ENCODE peak calls at places on chromosomes 7 and 10, in five cellular contexts. V is MM.1S, C is GM23248, T is HCT116, E is SK-N-SH. R is an unnamed sample.

GRCh38 chr10:15863733-15864132 is 3.4 kb upstream of the MINDY3 start:
- DNase-seq in V (no peak), C (no peak), T (no peak), E (no peak), R (no peak)

GRCh38 chr7:22296265-22296566 is 60.7 kb downstream of the RAPGEF5 start:
- DNase-seq in V (no peak), C (no peak), T (no peak), E (no peak), R (no peak)

GRCh38 chr7:42691030-42691639 is 220.7 kb downstream of the C7orf25 start:
- DNase-seq in V (peak; percentile 45), C (peak; percentile 74), T (peak; percentile 10), E (peak; percentile 17), R (peak; percentile 79)

GRCh38 chr7:12423995-12424745 is 20.5 kb upstream of the VWDE start:
- DNase-seq in V (no peak), C (no peak), T (no peak), E (no peak), R (no peak)

GRCh38 chr10:109912335-109913282 is 10.7 kb downstream of the XPNPEP1 start:
- DNase-seq in V (no peak), C (peak; percentile 56), T (no peak), E (no peak), R (no peak)

GRCh38 chr10:68086011-68086410 is 10.9 kb upstream of the HERC4 start:
- DNase-seq in V (no peak), C (peak; percentile 46), T (no peak), E (no peak), R (no peak)

GRCh38 chr7:158994687-158995086 is 138.3 kb downstream of the DYNC2I1 start:
- DNase-seq in V (no peak), C (no peak), T (no peak), E (no peak), R (no peak)

GRCh38 chr10:78336402-78336791 is 302.7 kb downstream of the RPS24 start:
- DNase-seq in V (no peak), C (peak; percentile 98), T (no peak), E (no peak), R (no peak)

GRCh38 chr10:29386347-29386999 is 97.6 kb downstream of the LYZL1 start:
- DNase-seq in V (peak; percentile 45), C (peak; percentile 58), T (no peak), E (peak; percentile 56), R (peak; percentile 62)

GRCh38 chr10:33235271-33235884 is 99.1 kb downstream of the NRP1 start:
- DNase-seq in V (no peak), C (no peak), T (no peak), E (peak; percentile 21), R (no peak)

GRCh38 chr7:12322903-12323300 is 80.8 kb downstream of the VWDE start:
- DNase-seq in V (no peak), C (peak; percentile 9), T (no peak), E (no peak), R (no peak)

GRCh38 chr7:22597845-22598244 is 97.9 kb upstream of the STEAP1B start:
- DNase-seq in V (no peak), C (peak; percentile 88), T (no peak), E (no peak), R (no peak)

GRCh38 chr10:3683560-3683959 is 101.4 kb downstream of the KLF6 start:
- DNase-seq in V (no peak), C (no peak), T (no peak), E (no peak), R (no peak)

GRCh38 chr10:80477813-80478212 is 23.7 kb downstream of the TSPAN14 start:
- DNase-seq in V (no peak), C (peak; percentile 86), T (peak; percentile 69), E (no peak), R (no peak)

GRCh38 chr7:95863623-95864022 is 91.3 kb downstream of the DYNC1I1 start:
- DNase-seq in V (no peak), C (peak; percentile 20), T (no peak), E (no peak), R (no peak)

GRCh38 chr7:43612128-43612527 is 29.2 kb downstream of the STK17A start:
- DNase-seq in V (no peak), C (peak; percentile 55), T (no peak), E (no peak), R (no peak)

GRCh38 chr10:101258179-101258885 is 29.1 kb upstream of the LBX1 start:
- DNase-seq in V (peak; percentile 60), C (no peak), T (peak; percentile 89), E (no peak), R (no peak)

GRCh38 chr7:139984642-139985539 is 77.9 kb downstream of the PARP12 start:
- DNase-seq in V (no peak), C (no peak), T (no peak), E (no peak), R (no peak)

GRCh38 chr7:134845461-134845860 is 66.0 kb downstream of the CALD1 start:
- DNase-seq in V (peak; percentile 61), C (no peak), T (peak; percentile 38), E (no peak), R (no peak)

GRCh38 chr10:125157473-125157865 is 2.9 kb downstream of the CTBP2 start:
- DNase-seq in V (no peak), C (peak; percentile 33), T (no peak), E (no peak), R (no peak)

GRCh38 chr10:83965473-83965872 is 173.8 kb upstream of the GHITM start:
- DNase-seq in V (no peak), C (no peak), T (no peak), E (no peak), R (peak; percentile 58)

GRCh38 chr7:98414205-98414900 is 13.5 kb upstream of the BAIAP2L1 start:
- DNase-seq in V (no peak), C (no peak), T (no peak), E (no peak), R (no peak)

GRCh38 chr7:148436135-148436534 is 154.4 kb upstream of the C7orf33 start:
- DNase-seq in V (no peak), C (no peak), T (no peak), E (no peak), R (no peak)

GRCh38 chr7:130365093-130365492 is 15.2 kb upstream of the CPA1 start:
- DNase-seq in V (no peak), C (no peak), T (no peak), E (no peak), R (no peak)

GRCh38 chr7:148540041-148540738 is 50.4 kb upstream of the C7orf33 start:
- DNase-seq in V (no peak), C (peak; percentile 85), T (peak; percentile 4), E (peak; percentile 16), R (peak; percentile 23)

GRCh38 chr7:20276705-20277472 is 53.8 kb upstream of the ITGB8 start:
- DNase-seq in V (no peak), C (no peak), T (no peak), E (no peak), R (no peak)

GRCh38 chr10:98323221-98324164 is 55.5 kb upstream of the LOXL4 start:
- DNase-seq in V (no peak), C (peak; percentile 98), T (peak; percentile 83), E (no peak), R (no peak)

GRCh38 chr7:1283941-1284742 is 51.5 kb downstream of the UNCX start:
- DNase-seq in V (no peak), C (no peak), T (no peak), E (no peak), R (no peak)

GRCh38 chr10:125060851-125061556 is 99.4 kb downstream of the CTBP2 start:
- DNase-seq in V (no peak), C (peak; percentile 92), T (peak; percentile 40), E (peak; percentile 86), R (peak; percentile 84)

GRCh38 chr10:22611425-22612111 is 102.8 kb downstream of the PIP4K2A start:
- DNase-seq in V (peak; percentile 61), C (no peak), T (no peak), E (no peak), R (no peak)

GRCh38 chr7:29019896-29020295 is 61.8 kb upstream of the TRIL start:
- DNase-seq in V (no peak), C (no peak), T (no peak), E (peak; percentile 25), R (no peak)

GRCh38 chr7:28106316-28106957 is 74.2 kb downstream of the JAZF1 start:
- DNase-seq in V (no peak), C (no peak), T (no peak), E (no peak), R (no peak)

GRCh38 chr7:73985737-73986141 is 42.2 kb upstream of the ELN start:
- DNase-seq in V (no peak), C (no peak), T (no peak), E (peak; percentile 64), R (no peak)

GRCh38 chr10:129580010-129580409 is 113.0 kb downstream of the MGMT start:
- DNase-seq in V (no peak), C (no peak), T (no peak), E (no peak), R (peak; percentile 28)

GRCh38 chr10:129583831-129584230 is 116.8 kb downstream of the MGMT start:
- DNase-seq in V (no peak), C (no peak), T (no peak), E (no peak), R (no peak)

GRCh38 chr10:129581836-129582235 is 114.8 kb downstream of the MGMT start:
- DNase-seq in V (no peak), C (no peak), T (no peak), E (no peak), R (no peak)

GRCh38 chr10:129580897-129581296 is 113.9 kb downstream of the MGMT start:
- DNase-seq in V (no peak), C (no peak), T (no peak), E (no peak), R (no peak)

DNA sequence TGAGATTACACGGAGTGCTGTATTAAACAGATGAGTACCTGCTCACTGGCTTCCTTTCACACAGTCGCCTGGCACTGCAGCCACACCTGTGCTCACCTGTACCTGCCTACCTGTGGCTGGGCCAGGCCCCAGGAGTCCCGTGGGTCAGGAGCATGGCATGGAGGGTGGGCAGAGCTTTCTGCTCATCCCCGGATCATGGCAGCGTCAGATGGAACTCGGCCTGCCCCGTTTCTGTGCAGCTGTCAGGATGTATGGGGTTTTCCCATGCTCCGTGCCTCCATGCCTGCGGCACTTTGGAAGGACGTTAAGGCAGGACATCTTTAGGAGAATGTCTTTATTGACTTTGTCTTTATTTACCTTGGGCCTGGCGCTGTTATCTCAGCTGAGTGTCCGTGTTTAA is 112.2 kb downstream of the MGMT start:
- DNase-seq in V (no peak), C (no peak), T (no peak), E (no peak), R (no peak)
- H3K9ac ChIP-seq in V (no peak overlapping the region), C (no peak overlapping the region), T (no peak overlapping the region), E (no peak overlapping the region), R (no peak overlapping the region)

GRCh38 chr10:129523031-129523722 is 56.1 kb downstream of the MGMT start:
- DNase-seq in V (no peak), C (no peak), T (no peak), E (no peak), R (no peak)
- TF ChIP-seq EZH2phosphoT487 in V (no peak), C (no peak), T (no peak), E (no peak), R (no peak)

DNA sequence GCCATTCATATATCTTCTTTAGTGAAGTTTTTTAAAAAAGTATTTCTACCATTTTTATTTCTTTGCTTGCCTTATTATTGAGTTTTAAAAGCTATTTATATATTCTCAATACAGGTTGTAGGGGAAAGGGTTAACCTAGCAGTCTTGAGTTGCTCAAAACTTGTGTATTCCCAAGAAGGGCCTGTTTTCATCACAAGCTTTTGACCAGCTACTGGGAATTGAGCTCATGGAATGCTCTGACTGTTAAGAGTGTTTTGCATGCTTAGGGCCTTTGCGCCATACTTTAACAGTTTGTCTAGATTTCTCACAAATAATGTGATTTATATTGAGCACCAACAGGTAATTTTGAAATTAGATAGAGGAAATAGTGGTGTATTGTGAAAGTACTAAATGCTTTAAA is 72.0 kb upstream of the CALCR start:
- DNase-seq in V (no peak), C (no peak), T (no peak), E (no peak), R (peak; percentile 14)
- H3K9ac ChIP-seq in V (no peak overlapping the region), C (no peak overlapping the region), T (no peak overlapping the region), E (no peak overlapping the region), R (no peak overlapping the region)

GRCh38 chr10:113665806-113666354 is 2.0 kb upstream of the NRAP start:
- DNase-seq in V (no peak), C (peak; percentile 76), T (no peak), E (no peak), R (peak; percentile 53)
- TF ChIP-seq EZH2phosphoT487 in V (no peak), C (no peak), T (no peak), E (no peak), R (no peak)

R was measured in neural progenitor cell.